ENCODE peak calls at places on chromosome 5, in six cellular contexts. H, K, N, P, U and M are unnamed samples.
A peak's percentile ranks its signal among the peaks of the same experiment; 100 is the strongest.

GRCh38 chr5:65163698-65164097 is 318.0 kb downstream of the ADAMTS6 start:
- DNase-seq in P (no peak), H (no peak), K (no peak), N (no peak), U (no peak), M (no peak)

GRCh38 chr5:55679556-55679955 is 32.6 kb downstream of the SLC38A9 start:
- DNase-seq in N (no peak), P (no peak), U (no peak), H (no peak), K (no peak), M (no peak)

GRCh38 chr5:119330367-119331183 is 25.2 kb upstream of the TNFAIP8 start:
- DNase-seq in K (no peak), U (no peak), P (no peak), H (peak; percentile 38), N (no peak), M (no peak)

GRCh38 chr5:39072915-39073758 is 1.1 kb downstream of the RICTOR start:
- DNase-seq in P (no peak), U (peak; percentile 52), K (peak; percentile 32), H (peak; percentile 67), N (peak; percentile 58), M (peak; percentile 55)

GRCh38 chr5:168676499-168676898 is 97.3 kb upstream of the PANK3 start:
- DNase-seq in U (no peak), P (no peak), K (no peak), N (no peak), H (no peak), M (no peak)

GRCh38 chr5:156920042-156920860 is 42.8 kb downstream of the TIMD4 start:
- DNase-seq in K (no peak), U (no peak), N (no peak), H (no peak), P (no peak), M (no peak)

GRCh38 chr5:169577966-169578365 is 5.6 kb upstream of the SPDL1 start:
- DNase-seq in U (no peak), K (no peak), H (no peak), P (no peak), N (no peak), M (no peak)

GRCh38 chr5:77437194-77437593 is 54.9 kb downstream of the WDR41 start:
- DNase-seq in K (peak; percentile 6), H (no peak), P (no peak), N (peak; percentile 7), U (no peak), M (peak; percentile 17)

GRCh38 chr5:159908201-159908940 is 7.9 kb upstream of the ADRA1B start:
- DNase-seq in P (no peak), K (no peak), N (no peak), U (no peak), H (no peak), M (no peak)

GRCh38 chr5:16574789-16575785 is 41.7 kb downstream of the RETREG1 start:
- DNase-seq in U (no peak), N (no peak), K (no peak), H (peak; percentile 40), P (no peak), M (no peak)

GRCh38 chr5:95347516-95348140 is 43.5 kb upstream of the FAM81B start:
- DNase-seq in U (no peak), P (no peak), N (no peak), K (no peak), H (no peak), M (no peak)

GRCh38 chr5:96927008-96927407 is 8.9 kb upstream of the LNPEP start:
- DNase-seq in P (no peak), K (no peak), H (peak; percentile 45), U (no peak), N (no peak), M (no peak)

GRCh38 chr5:38375423-38375822 is 117.1 kb downstream of the EGFLAM start:
- DNase-seq in U (no peak), H (no peak), P (no peak), K (no peak), N (no peak), M (no peak)

GRCh38 chr5:17189381-17190036 is 27.9 kb upstream of the BASP1 start:
- DNase-seq in H (peak; percentile 92), K (peak; percentile 91), U (peak; percentile 83), P (peak; percentile 66), N (peak; percentile 85), M (peak; percentile 79)

GRCh38 chr5:59264641-59265245 is 628.8 kb downstream of the PDE4D start:
- DNase-seq in H (peak; percentile 29), U (no peak), P (no peak), N (no peak), K (no peak), M (no peak)

GRCh38 chr5:126917918-126918623 is 112.3 kb downstream of the MARCHF3 start:
- DNase-seq in H (peak; percentile 61), K (peak; percentile 77), P (no peak), U (peak; percentile 40), N (peak; percentile 88), M (peak; percentile 92)

GRCh38 chr5:179150011-179150410 is 89.8 kb downstream of the ZNF354C start:
- DNase-seq in N (no peak), P (no peak), K (no peak), U (no peak), H (no peak), M (no peak)

GRCh38 chr5:31598640-31599611 is 40.0 kb upstream of the PDZD2 start:
- DNase-seq in P (no peak), U (no peak), N (no peak), K (no peak), H (no peak), M (no peak)

GRCh38 chr5:170265527-170265926 is 32.0 kb downstream of the LCP2 start:
- DNase-seq in H (no peak), P (no peak), U (no peak), N (no peak), K (no peak), M (no peak)

GRCh38 chr5:157160001-157160400 is 6.1 kb downstream of the GARIN3 start:
- DNase-seq in P (no peak), H (no peak), U (no peak), K (no peak), N (no peak), M (no peak)

GRCh38 chr5:72125931-72126620 is 18.8 kb downstream of the MAP1B start:
- DNase-seq in P (no peak), H (peak; percentile 43), U (no peak), N (no peak), K (no peak), M (peak; percentile 51)

GRCh38 chr5:90185897-90186468 is 223.6 kb downstream of the CETN3 start:
- DNase-seq in K (no peak), N (no peak), U (no peak), H (no peak), P (no peak), M (no peak)